ENCODE peak calls at places on chromosomes 2 and 18, in four cellular contexts. F, C, U and H are unnamed samples.

GRCh38 chr18:25737710-25738251 is 352.6 kb downstream of the SS18 start:
- DNase-seq in U (peak), F (no peak), C (no peak), H (no peak)

GRCh38 chr18:24333116-24333515 is 64.5 kb downstream of the OSBPL1A start:
- DNase-seq in U (no peak), C (no peak), F (no peak), H (no peak)

GRCh38 chr2:233213011-233213410 is 38.5 kb upstream of the ATG16L1 start:
- DNase-seq in U (no peak), F (no peak), C (no peak), H (no peak)

GRCh38 chr18:49861659-49862058 is 48.3 kb upstream of the ACAA2 start:
- DNase-seq in U (peak), F (no peak), C (no peak), H (peak)

GRCh38 chr2:241844066-241844728 is 14.5 kb downstream of the PDCD1 start:
- DNase-seq in U (no peak), F (no peak), C (peak), H (peak)

GRCh38 chr18:77461062-77461693 is 211.5 kb downstream of the GALR1 start:
- DNase-seq in C (no peak), F (no peak), U (no peak), H (no peak)

GRCh38 chr18:21481739-21482138 is 118.8 kb downstream of the ESCO1 start:
- DNase-seq in U (no peak), C (no peak), F (no peak), H (no peak)

GRCh38 chr2:160039166-160039903 is 23.1 kb downstream of the PLA2R1 start:
- DNase-seq in U (no peak), C (no peak), F (peak), H (peak)

GRCh38 chr2:211429256-211429655 is 872.9 kb downstream of the CPS1 start:
- DNase-seq in C (no peak), U (no peak), F (no peak), H (no peak)

GRCh38 chr2:64730551-64731305 is 77.0 kb upstream of the SERTAD2 start:
- DNase-seq in U (peak), F (peak), C (no peak), H (peak)

GRCh38 chr2:147416099-147416498 is 428.7 kb upstream of the ACVR2A start:
- DNase-seq in U (peak), C (no peak), F (no peak), H (no peak)

GRCh38 chr2:26693287-26693849 is 846 bp downstream of the KCNK3 start:
- DNase-seq in C (no peak), F (no peak), U (no peak), H (no peak)

GRCh38 chr18:22021701-22022100 is 147.7 kb upstream of the GATA6 start:
- DNase-seq in C (no peak), F (no peak), U (no peak), H (no peak)

GRCh38 chr18:55934801-55935200 is 346.8 kb upstream of the TCF4 start:
- DNase-seq in U (no peak), F (no peak), C (no peak), H (no peak)

GRCh38 chr2:209371407-209371806 is 52.4 kb upstream of the MAP2 start:
- DNase-seq in C (no peak), U (no peak), F (no peak), H (no peak)

GRCh38 chr2:224359569-224359968 is 42.3 kb downstream of the FAM124B start:
- DNase-seq in U (peak), F (no peak), C (no peak), H (peak)

GRCh38 chr2:190871539-190871938 is 9.1 kb upstream of the GLS start:
- DNase-seq in F (no peak), C (no peak), U (no peak), H (no peak)

GRCh38 chr2:220847587-220847986 is 724.5 kb downstream of the EPHA4 start:
- DNase-seq in F (no peak), C (no peak), U (peak), H (no peak)

GRCh38 chr2:96532641-96533291 is 3.8 kb upstream of the ARID5A start:
- DNase-seq in U (no peak), C (no peak), F (no peak), H (no peak)

GRCh38 chr2:187552959-187553681 is 1.1 kb downstream of the TFPI start:
- DNase-seq in C (no peak), F (no peak), U (peak), H (peak)

GRCh38 chr18:33052886-33053285 is 280.1 kb upstream of the KLHL14 start:
- DNase-seq in C (no peak), U (no peak), F (peak), H (no peak)

GRCh38 chr2:96103388-96103705 is 13.0 kb downstream of the ADRA2B start:
- DNase-seq in C (no peak), F (no peak), U (no peak), H (no peak)

GRCh38 chr2:1744446-1745170 is at the start of gene PXDN:
- DNase-seq in C (peak), F (no peak), U (peak), H (peak)

GRCh38 chr2:65256088-65256487 is 28.5 kb downstream of the ACTR2 start:
- DNase-seq in U (peak), C (no peak), F (no peak), H (peak)

GRCh38 chr2:45169339-45170190 is 160.3 kb upstream of the SIX2 start:
- DNase-seq in U (peak), C (no peak), F (peak), H (peak)

GRCh38 chr2:48219555-48220436 is 310.2 kb upstream of the STON1 start:
- DNase-seq in C (no peak), U (no peak), F (no peak), H (no peak)

GRCh38 chr2:20052872-20053281 is 1.4 kb upstream of the LAPTM4A start:
- DNase-seq in F (peak), U (peak), C (peak), H (peak)

GRCh38 chr2:40281021-40281940 is 170.6 kb downstream of the SLC8A1 start:
- DNase-seq in U (peak), F (no peak), C (no peak), H (no peak)

GRCh38 chr2:187500585-187501359 is 52.7 kb upstream of the CALCRL start:
- DNase-seq in C (no peak), U (peak), F (no peak), H (peak)

GRCh38 chr2:97699765-97700444 is 13.5 kb upstream of the ZAP70 start:
- DNase-seq in C (no peak), F (peak), U (peak), H (peak)

GRCh38 chr2:60811491-60812370 is 55.7 kb downstream of the PAPOLG start:
- DNase-seq in F (no peak), U (no peak), C (no peak), H (no peak)

GRCh38 chr18:59954241-59954640 is 54.4 kb downstream of the PMAIP1 start:
- DNase-seq in C (no peak), F (no peak), U (no peak), H (no peak)

GRCh38 chr18:24397131-24397693 is 412 bp downstream of the OSBPL1A start:
- DNase-seq in F (peak), U (peak), C (no peak), H (peak)